ENCODE peak calls at places on chromosomes 11 and 22, in six cellular contexts. U is mucosa of descending colon, Q is IMR-90, A is heart left ventricle, S is progenitor cell of endocrine pancreas, P is kidney epithelial cell. L is an unnamed sample.

GRCh38 chr22:42991010-42991651 is 23.8 kb downstream of the PACSIN2 start:
- DNase-seq in P (peak), S (no peak), A (no peak), U (no peak), Q (peak), L (no peak)

GRCh38 chr11:112597290-112597689 is 336.6 kb upstream of the PLET1 start:
- DNase-seq in A (no peak), S (no peak), P (no peak), U (no peak), Q (no peak), L (no peak)

GRCh38 chr11:74941492-74941891 is 7.4 kb downstream of the XRRA1 start:
- DNase-seq in Q (no peak), U (no peak), P (no peak), A (no peak), S (no peak), L (no peak)

GRCh38 chr11:64723907-64724862 is 1.2 kb upstream of the NRXN2 start:
- DNase-seq in U (no peak), Q (no peak), S (no peak), P (no peak), A (no peak), L (no peak)

GRCh38 chr11:70460959-70461358 is 62.6 kb downstream of the CTTN start:
- DNase-seq in A (no peak), U (no peak), P (no peak), S (no peak), Q (no peak), L (no peak)

GRCh38 chr11:118893662-118894061 is 10.0 kb downstream of the CXCR5 start:
- DNase-seq in U (no peak), Q (no peak), P (no peak), S (no peak), A (no peak), L (no peak)

GRCh38 chr11:107651672-107652071 is 60.2 kb downstream of the SLN start:
- DNase-seq in Q (no peak), A (no peak), S (no peak), U (no peak), P (no peak), L (no peak)

GRCh38 chr11:69113226-69113625 is 42.5 kb upstream of the SMIM38 start:
- DNase-seq in S (no peak), P (no peak), A (peak), U (no peak), Q (no peak), L (no peak)

GRCh38 chr11:113574586-113574985 is 99.4 kb upstream of the DRD2 start:
- DNase-seq in U (no peak), P (no peak), Q (no peak), A (no peak), S (no peak), L (no peak)

GRCh38 chr22:29621761-29622526 is 18.5 kb downstream of the NF2 start:
- DNase-seq in S (no peak), A (no peak), P (peak), U (no peak), Q (peak), L (no peak)

GRCh38 chr11:36453678-36454077 is 56.4 kb downstream of the TRAF6 start:
- DNase-seq in Q (peak), P (no peak), U (no peak), A (no peak), S (no peak), L (no peak)

GRCh38 chr11:88979641-88980040 is 86.1 kb downstream of the GRM5 start:
- DNase-seq in U (no peak), Q (peak), A (no peak), S (no peak), P (peak), L (no peak)

GRCh38 chr11:1826552-1827094 is 8.2 kb upstream of the SYT8 start:
- DNase-seq in P (no peak), U (no peak), Q (peak), A (peak), S (no peak), L (no peak)

GRCh38 chr22:48153726-48154125 is 1391.3 kb downstream of the TBC1D22A start:
- DNase-seq in U (no peak), S (no peak), A (no peak), P (no peak), Q (no peak), L (no peak)

GRCh38 chr22:44595841-44596341 is 97.9 kb upstream of the RTL6 start:
- DNase-seq in A (no peak), U (no peak), Q (peak), P (peak), S (no peak), L (no peak)

GRCh38 chr11:70526116-70527045 is 128.1 kb downstream of the CTTN start:
- DNase-seq in P (no peak), A (peak), Q (no peak), S (no peak), U (no peak), L (no peak)

GRCh38 chr11:105296806-105297205 is 157.2 kb upstream of the CARD18 start:
- DNase-seq in Q (no peak), U (no peak), P (no peak), A (no peak), S (no peak), L (no peak)

GRCh38 chr11:75719089-75719638 is 1.5 kb downstream of the MOGAT2 start:
- DNase-seq in U (no peak), Q (peak), A (peak), S (no peak), P (no peak), L (no peak)

GRCh38 chr22:39748877-39749276 is 144.7 kb downstream of the ENTHD1 start:
- DNase-seq in P (no peak), Q (peak), A (no peak), S (no peak), U (no peak), L (no peak)

GRCh38 chr11:132770802-132771545 is 761.3 kb downstream of the OPCML start:
- DNase-seq in A (no peak), Q (no peak), U (no peak), P (no peak), S (no peak), L (no peak)

GRCh38 chr11:127017482-127017881 is 16.9 kb upstream of the KIRREL3 start:
- DNase-seq in U (no peak), Q (peak), S (no peak), P (peak), A (no peak), L (no peak)

GRCh38 chr11:133476570-133477262 is 55.6 kb downstream of the OPCML start:
- DNase-seq in Q (no peak), P (no peak), S (no peak), A (no peak), U (no peak), L (no peak)

GRCh38 chr11:126415128-126415527 is 59.6 kb downstream of the ST3GAL4 start:
- DNase-seq in Q (peak), A (peak), P (no peak), S (no peak), U (peak), L (peak)

GRCh38 chr11:61787928-61788491 is 4.4 kb downstream of the TMEM258 start:
- DNase-seq in Q (peak), A (no peak), S (peak), U (peak), P (no peak), L (no peak)

GRCh38 chr11:68150029-68150428 is 28.8 kb upstream of the CHKA start:
- DNase-seq in S (no peak), P (no peak), Q (peak), A (no peak), U (no peak), L (no peak)

GRCh38 chr11:11577246-11577855 is 44.5 kb downstream of the GALNT18 start:
- DNase-seq in P (no peak), A (no peak), S (no peak), U (no peak), Q (peak), L (no peak)

GRCh38 chr11:116648229-116649174 is 124.3 kb downstream of the BUD13 start:
- DNase-seq in P (no peak), A (no peak), U (no peak), Q (no peak), S (no peak), L (no peak)

GRCh38 chr11:64809781-64810241 is 540 bp downstream of the MEN1 start:
- DNase-seq in Q (no peak), A (no peak), U (peak), P (no peak), S (peak), L (no peak)

GRCh38 chr22:27489265-27489675 is 312.3 kb downstream of the MN1 start:
- DNase-seq in A (no peak), Q (peak), S (no peak), U (peak), P (no peak), L (no peak)

GRCh38 chr11:73325036-73325981 is 17.2 kb downstream of the ARHGEF17 start:
- DNase-seq in U (no peak), S (no peak), A (no peak), Q (peak), P (no peak), L (no peak)

DNA sequence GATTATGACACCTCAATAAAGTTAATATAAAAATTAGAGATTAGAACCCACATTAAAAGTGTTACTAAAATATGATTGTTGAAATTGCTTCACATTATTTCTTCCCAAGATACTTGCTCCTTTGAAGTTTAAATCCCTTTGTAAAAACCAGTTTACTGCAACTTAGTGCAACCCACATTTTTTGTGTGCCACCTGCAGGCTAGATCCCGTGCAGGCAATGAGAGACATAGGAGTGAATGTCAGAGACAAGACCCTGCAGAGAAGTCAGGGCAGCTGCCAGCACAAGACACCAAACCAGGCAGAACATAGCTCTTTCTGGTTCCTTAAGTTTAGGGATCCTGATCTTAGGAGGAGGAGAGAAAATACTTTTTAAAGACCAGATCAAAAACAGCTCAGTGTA is 142.9 kb upstream of the MTNR1B start:
- DNase-seq in U (no peak), Q (no peak), P (no peak), A (no peak), S (no peak), L (no peak)
- TF ChIP-seq CTCF in U (no peak), Q (no peak), P (no peak), A (peak), S (no peak), L (no peak)

GRCh38 chr11:29634248-29634647 is 382.6 kb downstream of the KCNA4 start:
- DNase-seq in P (no peak), U (no peak), Q (no peak), S (no peak), A (no peak), L (no peak)
- TF ChIP-seq CTCF in P (peak), U (no peak), Q (peak), S (peak), A (peak), L (no peak)

DNA sequence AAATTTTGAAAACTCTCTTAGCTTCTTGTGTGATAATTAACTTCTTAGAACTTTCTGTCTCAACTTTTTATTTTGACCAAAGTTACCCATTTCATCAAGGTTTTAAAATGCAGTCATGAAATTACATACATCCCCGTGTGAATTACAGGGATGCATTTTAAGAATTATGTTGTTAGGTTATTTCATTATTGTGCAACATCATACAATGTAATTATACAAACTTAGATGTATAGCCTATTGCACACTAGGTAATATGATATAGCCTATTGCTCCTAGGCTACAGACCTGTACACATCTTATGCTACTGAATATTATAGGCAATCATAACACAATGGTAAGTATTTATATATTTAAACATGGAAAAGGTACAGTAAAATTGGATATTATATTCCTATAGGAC is 228.1 kb upstream of the C11orf87 start:
- DNase-seq in P (no peak), A (no peak), U (no peak), S (no peak), Q (no peak), L (no peak)
- TF ChIP-seq CTCF in P (no peak), A (no peak), U (no peak), S (no peak), Q (no peak), L (no peak)

DNA sequence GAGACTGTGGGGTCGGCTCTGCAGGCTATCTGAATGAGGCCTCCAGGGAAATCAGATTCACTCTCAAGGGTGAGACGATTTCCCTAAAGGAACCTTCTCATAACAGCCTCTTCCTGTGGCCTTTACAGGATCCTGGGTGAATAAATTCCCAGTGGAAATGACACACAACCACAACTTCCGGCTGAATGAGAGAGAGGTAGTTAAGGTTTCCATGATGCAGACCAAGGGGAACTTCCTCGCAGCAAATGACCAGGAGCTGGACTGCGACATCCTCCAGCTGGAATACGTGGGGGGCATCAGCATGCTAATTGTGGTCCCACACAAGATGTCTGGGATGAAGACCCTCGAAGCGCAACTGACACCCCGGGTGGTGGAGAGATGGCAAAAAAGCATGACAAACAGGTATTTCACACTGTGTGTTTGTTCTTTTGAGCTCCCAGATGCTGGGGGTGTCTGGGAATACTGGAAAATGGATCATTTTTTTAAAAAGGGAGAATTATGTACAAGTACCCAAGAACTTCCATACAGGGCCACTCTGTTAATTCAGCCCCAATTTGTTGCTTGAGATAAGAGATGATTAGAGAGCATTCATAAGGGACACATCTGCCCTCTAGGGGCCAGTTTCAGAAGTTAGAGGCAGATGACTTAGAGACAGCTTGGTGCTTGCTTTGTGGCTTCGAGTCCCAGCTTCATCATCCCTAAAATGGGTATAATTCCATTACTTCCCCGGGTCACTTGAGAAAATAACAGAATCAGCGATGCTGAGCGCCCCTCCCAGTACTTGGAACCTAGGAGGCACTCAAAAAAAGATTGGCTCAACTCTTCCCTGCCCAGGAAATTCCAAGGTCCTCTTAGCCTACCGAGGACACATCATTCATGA is 10.2 kb downstream of the SERPIND1 start:
- DNase-seq in A (no peak), S (no peak), P (peak), U (no peak), Q (peak), L (no peak)
- TF ChIP-seq CTCF in A (peak), S (peak), P (peak), U (peak), Q (peak), L (no peak)

DNA sequence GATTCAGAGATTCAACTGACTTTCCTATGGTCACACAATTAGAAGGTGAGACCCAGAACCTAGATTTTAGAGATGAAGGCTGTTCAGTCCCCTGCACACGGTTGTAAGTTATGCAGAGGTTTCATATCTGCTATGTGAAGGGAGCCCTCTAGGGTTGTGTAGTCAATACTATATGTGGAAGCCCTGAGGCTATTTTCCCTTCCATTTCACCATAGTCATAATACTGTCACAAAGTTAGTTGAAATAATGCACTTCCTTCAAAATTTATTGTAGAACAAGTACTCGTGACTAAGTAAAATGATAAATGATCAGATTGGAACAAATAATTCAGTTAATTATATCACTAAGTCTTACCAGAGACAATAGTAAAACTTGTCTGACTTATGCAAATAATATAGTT is 48.8 kb downstream of the ENDOD1 start:
- DNase-seq in U (no peak), S (no peak), P (no peak), A (no peak), Q (no peak), L (no peak)
- TF ChIP-seq CTCF in U (no peak), S (no peak), P (peak), A (peak), Q (peak), L (no peak)

DNA sequence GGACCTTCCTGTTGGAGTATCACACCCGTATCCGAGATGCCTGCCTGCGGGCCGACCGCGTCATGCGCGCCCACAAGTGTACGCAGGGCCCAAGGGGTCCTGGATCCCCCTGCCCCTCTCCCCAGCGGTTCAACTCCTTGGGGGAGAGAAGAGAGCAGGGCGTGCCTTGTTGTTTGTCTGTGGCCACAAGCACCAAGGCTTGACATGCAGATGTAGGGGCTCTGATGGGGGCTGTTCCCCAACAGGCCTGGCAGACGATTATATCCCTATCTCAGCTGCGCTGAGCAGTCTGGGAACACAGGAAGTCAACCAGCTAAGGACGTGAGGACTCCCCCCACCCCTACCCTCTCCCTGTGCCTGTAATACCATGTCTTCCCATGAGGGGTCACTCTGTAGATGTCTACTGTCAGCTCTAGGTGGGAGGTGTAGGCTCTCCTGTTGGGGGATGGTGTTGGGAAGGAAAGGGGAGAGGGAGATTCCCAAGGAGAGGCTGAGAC is 6.8 kb downstream of the CFL1 start:
- DNase-seq in S (no peak), P (no peak), Q (no peak), A (no peak), U (no peak), L (no peak)
- TF ChIP-seq CTCF in S (peak), P (peak), Q (peak), A (peak), U (no peak), L (peak)

GRCh38 chr22:38124236-38124974 is 13.9 kb upstream of the BAIAP2L2 start:
- DNase-seq in S (no peak), A (no peak), P (no peak), Q (no peak), U (no peak), L (no peak)
- TF ChIP-seq CTCF in S (peak), A (no peak), P (no peak), Q (no peak), U (no peak), L (peak)

GRCh38 chr11:63556404-63556803 is 6.8 kb downstream of the PLAAT2 start:
- DNase-seq in A (no peak), S (no peak), P (no peak), Q (no peak), U (no peak), L (no peak)
- TF ChIP-seq CTCF in A (no peak), S (no peak), P (no peak), Q (no peak), U (no peak), L (no peak)

GRCh38 chr22:24976442-24977218 is 24.1 kb downstream of the KIAA1671 start:
- DNase-seq in A (no peak), P (no peak), U (no peak), Q (no peak), S (no peak), L (no peak)
- TF ChIP-seq CTCF in A (no peak), P (no peak), U (no peak), Q (no peak), S (no peak), L (no peak)

GRCh38 chr11:108786281-108786990 is 121.6 kb downstream of the DDX10 start:
- DNase-seq in Q (no peak), U (no peak), P (no peak), A (no peak), S (no peak), L (no peak)

GRCh38 chr11:108787105-108787504 is 122.2 kb downstream of the DDX10 start:
- DNase-seq in A (no peak), U (no peak), Q (no peak), P (no peak), S (no peak), L (no peak)

GRCh38 chr11:108790501-108791299 is 125.8 kb downstream of the DDX10 start:
- DNase-seq in S (no peak), U (no peak), A (no peak), Q (no peak), P (no peak), L (no peak)

GRCh38 chr11:108793138-108793537 is 128.3 kb downstream of the DDX10 start:
- DNase-seq in S (no peak), U (no peak), Q (no peak), A (no peak), P (no peak), L (no peak)

GRCh38 chr11:108788565-108789199 is 123.8 kb downstream of the DDX10 start:
- DNase-seq in A (no peak), S (no peak), P (no peak), Q (peak), U (no peak), L (no peak)
- TF ChIP-seq CTCF in A (peak), S (peak), P (peak), Q (peak), U (no peak), L (no peak)

L was measured in mesothelial cell of epicardium.